ENCODE peak calls at places on chromosomes 7 and 10, in four cellular contexts. R, L, W and P are unnamed samples. For H3K36me3, the result is how much of the 10 kb centered on the place peaks cover.

GRCh38 chr7:130930710-130931109 is 196.7 kb upstream of the KLF14 start:
- DNase-seq in R (no peak), L (no peak), W (no peak), P (no peak)

GRCh38 chr10:114398587-114399331 is 5.5 kb downstream of the AFAP1L2 start:
- DNase-seq in R (no peak), L (no peak), W (no peak), P (no peak)

GRCh38 chr10:3828404-3829192 is 43.6 kb upstream of the KLF6 start:
- DNase-seq in R (no peak), L (peak), W (no peak), P (no peak)

GRCh38 chr10:79223346-79224048 is 123.8 kb upstream of the PPIF start:
- DNase-seq in R (peak), L (peak), W (no peak), P (no peak)

GRCh38 chr7:45649560-45650346 is 75.6 kb downstream of the ADCY1 start:
- DNase-seq in R (no peak), L (no peak), W (no peak), P (no peak)

GRCh38 chr7:43784030-43785001 is 25.8 kb downstream of the BLVRA start:
- DNase-seq in R (no peak), L (peak), W (no peak), P (no peak)

GRCh38 chr10:69620625-69621024 is 9.4 kb upstream of the FAM241B start:
- DNase-seq in R (no peak), L (no peak), W (no peak), P (no peak)

GRCh38 chr7:34108150-34108549 is 202.8 kb downstream of the BMPER start:
- DNase-seq in R (no peak), L (peak), W (no peak), P (no peak)

GRCh38 chr7:43385856-43386255 is 197.1 kb upstream of the STK17A start:
- DNase-seq in R (no peak), L (peak), W (no peak), P (no peak)

GRCh38 chr10:100485841-100486495 is 23.2 kb downstream of the WNT8B start:
- DNase-seq in R (peak), L (no peak), W (no peak), P (no peak)

GRCh38 chr7:94452257-94452656 is 57.4 kb upstream of the CASD1 start:
- DNase-seq in R (no peak), L (peak), W (no peak), P (no peak)

GRCh38 chr10:8041284-8042031 is 13.0 kb upstream of the GATA3 start:
- DNase-seq in R (no peak), L (no peak), W (no peak), P (no peak)

GRCh38 chr10:132737390-132738048 is 48.4 kb downstream of the NKX6-2 start:
- DNase-seq in R (no peak), L (no peak), W (no peak), P (no peak)

GRCh38 chr7:33111614-33112013 is 2.4 kb upstream of the RP9 start:
- DNase-seq in R (no peak), L (no peak), W (no peak), P (no peak)

GRCh38 chr7:33109758-33110238 is 594 bp upstream of the RP9 start:
- DNase-seq in R (no peak), L (peak), W (no peak), P (no peak)

GRCh38 chr7:33108931-33109757 is at the start of gene RP9:
- DNase-seq in R (peak), L (peak), W (no peak), P (no peak)

GRCh38 chr7:33108591-33108930 is 643 bp downstream of the RP9 start:
- DNase-seq in R (peak), L (no peak), W (no peak), P (no peak)

GRCh38 chr7:33107136-33108066 is 1.8 kb downstream of the RP9 start:
- DNase-seq in R (peak), L (peak), W (no peak), P (no peak)
- H3K4me3 ChIP-seq in R (peak), L (peak), W (peak), P (peak)

GRCh38 chr7:151078233-151079040 is 2.2 kb downstream of the FASTK start:
- DNase-seq in R (no peak), L (no peak), W (no peak), P (no peak)

GRCh38 chr7:151075662-151075971 is 5.0 kb downstream of the FASTK start:
- DNase-seq in R (no peak), L (no peak), W (no peak), P (no peak)

GRCh38 chr7:151077705-151078232 is 2.8 kb downstream of the FASTK start:
- DNase-seq in R (no peak), L (no peak), W (no peak), P (no peak)

GRCh38 chr7:151075978-151076426 is 4.6 kb downstream of the FASTK start:
- DNase-seq in R (no peak), L (no peak), W (no peak), P (no peak)

DNA sequence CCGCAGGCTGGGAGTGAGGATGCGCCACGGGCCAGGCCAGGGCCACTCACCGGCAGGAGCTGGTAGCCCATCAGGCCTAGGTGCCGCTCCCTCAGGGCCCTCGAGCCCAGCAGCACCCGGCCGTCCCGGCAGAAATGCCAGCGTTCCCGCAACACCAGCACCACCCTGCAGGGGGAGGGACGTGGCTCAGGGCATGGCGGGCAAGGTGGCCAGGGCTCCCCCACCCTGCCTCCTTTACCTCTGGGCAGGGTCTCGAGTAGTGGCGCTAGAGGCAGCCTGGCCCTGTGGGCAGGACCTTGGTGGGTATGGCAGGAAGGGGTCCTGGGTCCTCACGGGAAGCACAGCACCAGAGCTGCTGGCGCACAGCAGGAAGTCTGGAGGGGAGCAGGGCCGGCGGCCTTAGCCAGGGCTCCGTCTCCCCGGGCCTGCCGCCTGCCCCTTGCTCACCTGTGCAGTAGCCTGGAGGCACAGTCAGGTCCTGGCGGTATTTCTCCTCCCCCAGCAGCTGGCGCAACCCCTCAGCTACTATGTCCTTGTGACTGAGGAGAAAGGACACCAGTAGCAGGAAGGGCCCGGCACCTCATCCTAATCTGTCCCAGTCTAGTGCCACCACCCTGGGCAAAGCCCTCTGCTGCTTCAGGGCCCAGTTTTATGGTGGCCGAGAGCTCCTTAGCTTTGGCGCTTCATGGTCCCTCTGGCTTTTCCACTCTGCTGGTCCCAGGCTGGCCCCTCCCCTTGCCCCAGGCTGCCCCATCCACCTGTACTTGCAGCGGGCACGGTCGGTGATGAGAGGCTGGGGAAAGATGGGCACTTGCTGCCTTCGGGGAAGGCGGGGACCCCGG is 3.5 kb downstream of the FASTK start:
- DNase-seq in R (peak), L (no peak), W (no peak), P (no peak)
- TF ChIP-seq CTCF in R (peak), L (peak), W (no peak), P (peak)

GRCh38 chr7:498678-499641 is 20.7 kb downstream of the PDGFA start:
- DNase-seq in R (no peak), L (no peak), W (no peak), P (no peak)

GRCh38 chr7:496528-497295 is 22.9 kb downstream of the PDGFA start:
- DNase-seq in R (peak), L (no peak), W (no peak), P (no peak)

GRCh38 chr7:495761-496321 is 23.8 kb downstream of the PDGFA start:
- DNase-seq in R (no peak), L (no peak), W (no peak), P (no peak)

GRCh38 chr7:497946-498655 is 21.5 kb downstream of the PDGFA start:
- DNase-seq in R (peak), L (no peak), W (no peak), P (no peak)

GRCh38 chr7:497346-497745 is 22.3 kb downstream of the PDGFA start:
- DNase-seq in R (peak), L (no peak), W (no peak), P (no peak)
- H3K36me3 ChIP-seq in R (under half), L (under half), W (under half), P (under half)

GRCh38 chr7:66047426-66047825 is 28.2 kb upstream of the ASL start:
- DNase-seq in R (no peak), L (peak), W (no peak), P (peak)

GRCh38 chr7:66039094-66039493 is 36.5 kb upstream of the ASL start:
- DNase-seq in R (no peak), L (no peak), W (no peak), P (no peak)

GRCh38 chr7:66043681-66044497 is 31.7 kb upstream of the ASL start:
- DNase-seq in R (peak), L (no peak), W (no peak), P (no peak)
- H3K4me3 ChIP-seq in R (peak), L (no peak), W (peak), P (peak)

DNA sequence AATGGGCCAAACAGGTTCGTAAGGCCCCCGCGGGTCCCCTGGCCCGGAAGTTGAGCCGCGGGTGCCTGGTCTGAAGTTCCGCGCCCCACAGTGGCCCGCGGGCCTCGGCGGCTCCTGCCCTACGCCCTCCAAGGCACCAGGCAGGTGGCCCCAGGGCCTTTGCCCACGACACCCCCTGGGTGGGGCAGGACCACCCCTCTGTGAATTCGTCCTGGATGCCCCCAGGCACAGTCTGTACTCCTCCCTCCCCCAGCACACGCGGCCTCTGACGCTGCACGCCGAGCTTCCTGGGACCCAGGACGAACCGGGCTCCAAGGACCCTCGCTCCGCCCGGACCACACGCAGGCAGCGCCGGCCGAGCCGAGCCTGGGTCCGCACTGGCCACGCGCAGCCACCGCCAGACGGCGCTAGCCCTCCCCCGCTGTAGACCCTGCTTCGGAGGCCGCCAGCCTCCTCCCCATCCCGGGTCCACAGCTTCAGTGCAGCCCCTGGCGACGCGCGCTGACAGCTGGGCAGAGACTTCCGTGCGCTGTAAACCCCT is 810 bp upstream of the TCERG1L start:
- DNase-seq in R (peak), L (no peak), W (no peak), P (no peak)
- TF ChIP-seq CTCF in R (peak), L (no peak), W (no peak), P (no peak)

DNA sequence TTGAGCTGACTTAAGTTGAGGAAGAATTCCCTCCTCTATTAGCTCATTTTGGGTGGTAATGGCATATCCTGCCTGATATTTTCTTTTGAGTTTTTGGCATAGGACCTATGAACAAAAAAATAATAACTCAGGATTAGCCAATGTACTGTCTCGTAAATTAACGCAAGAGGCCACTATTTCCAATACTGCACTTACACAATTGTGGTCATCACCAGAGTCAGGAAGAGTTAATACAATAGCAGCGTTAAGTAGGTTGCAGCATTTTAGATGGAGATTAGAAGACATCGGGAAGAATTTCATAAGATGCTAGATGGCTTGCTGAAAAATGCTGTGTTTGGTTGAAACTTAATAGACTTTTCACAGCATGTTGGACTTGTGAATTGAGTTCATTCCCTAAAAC is 36.4 kb downstream of the ANTXRL start:
- DNase-seq in R (no peak), L (no peak), W (no peak), P (no peak)
- H3K36me3 ChIP-seq in R (under half), L (under half), W (under half), P (under half)

DNA sequence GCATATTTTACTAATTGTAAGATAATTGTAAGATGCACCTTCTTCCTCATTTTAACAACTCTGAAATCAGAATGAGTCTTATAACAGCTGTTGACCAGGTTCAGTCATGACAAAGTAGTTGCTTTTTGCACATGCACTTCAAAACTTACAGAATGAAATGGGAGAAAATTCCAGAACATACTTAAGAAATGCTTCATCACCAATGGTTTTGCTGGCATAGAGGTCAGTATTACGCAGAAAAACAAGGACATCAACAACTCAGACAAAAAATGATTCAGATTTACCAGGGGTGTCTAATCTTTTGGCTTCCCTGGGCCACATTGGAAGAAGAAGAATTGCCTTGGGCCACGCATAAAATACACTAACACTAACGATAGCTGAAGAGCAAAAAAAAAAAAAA is 13.3 kb downstream of the COL28A1 start:
- DNase-seq in R (no peak), L (peak), W (no peak), P (no peak)
- H3K4me3 ChIP-seq in R (no peak), L (no peak), W (no peak), P (no peak)

GRCh38 chr7:138075350-138075749 is 909 bp upstream of the AKR1D1 start:
- DNase-seq in R (no peak), L (no peak), W (no peak), P (no peak)
- TF ChIP-seq CTCF in R (no peak), L (no peak), W (no peak), P (no peak)

DNA sequence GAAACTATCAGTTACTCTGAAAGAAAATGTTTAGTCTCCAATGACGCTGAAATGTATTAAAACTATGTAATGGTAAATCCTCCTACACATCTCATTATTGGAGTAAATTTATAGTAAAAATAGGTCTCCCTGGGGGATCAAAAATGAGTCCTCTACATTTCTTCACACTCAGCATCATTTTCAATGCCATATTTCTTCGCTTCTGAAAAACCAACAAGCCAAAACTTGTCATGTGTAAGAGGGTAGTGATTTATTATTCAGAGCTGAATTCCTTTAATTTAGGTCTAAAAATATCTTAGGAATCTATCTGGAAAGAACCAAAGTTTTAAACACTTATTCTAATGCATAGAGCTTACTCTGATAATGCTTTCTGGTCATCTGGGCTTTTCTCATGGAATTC is 3.0 kb downstream of the PDK4 start:
- DNase-seq in R (no peak), L (no peak), W (no peak), P (no peak)
- H3K36me3 ChIP-seq in R (under half), L (under half), W (under half), P (under half)